ENCODE peak calls at places on chromosome 3, in seven cellular contexts. One of them, this sample, is unnamed.

GRCh38 chr3:133273346-133273745 is 126.5 kb upstream of the BFSP2 start:
- DNase-seq in GM19239: no peak
- DNase-seq in MV-4-11: no peak
- DNase-seq in NCI-H345: no peak
- DNase-seq in GM04504: no peak
- DNase-seq in kidney epithelial cell: no peak
- DNase-seq in aorta: no peak
- DNase-seq in this sample: no peak

GRCh38 chr3:172622916-172623700 is 87.8 kb downstream of the NCEH1 start:
- DNase-seq in NCI-H345: peak
- DNase-seq in GM19239: no peak
- DNase-seq in GM04504: no peak
- DNase-seq in aorta: no peak
- DNase-seq in MV-4-11: no peak
- DNase-seq in kidney epithelial cell: no peak
- DNase-seq in this sample: peak

GRCh38 chr3:9047465-9048346 is 84.4 kb upstream of the RAD18 start:
- DNase-seq in aorta: no peak
- DNase-seq in kidney epithelial cell: no peak
- DNase-seq in MV-4-11: no peak
- DNase-seq in GM04504: no peak
- DNase-seq in GM19239: no peak
- DNase-seq in NCI-H345: no peak
- DNase-seq in this sample: peak

GRCh38 chr3:63909431-63909830 is 2.8 kb downstream of the SCAANT1 start:
- DNase-seq in kidney epithelial cell: no peak
- DNase-seq in MV-4-11: no peak
- DNase-seq in GM19239: no peak
- DNase-seq in GM04504: no peak
- DNase-seq in NCI-H345: no peak
- DNase-seq in aorta: no peak
- DNase-seq in this sample: no peak

GRCh38 chr3:36362973-36363372 is 17.3 kb upstream of the STAC start:
- DNase-seq in NCI-H345: no peak
- DNase-seq in kidney epithelial cell: peak
- DNase-seq in GM19239: no peak
- DNase-seq in MV-4-11: no peak
- DNase-seq in GM04504: no peak
- DNase-seq in aorta: no peak
- DNase-seq in this sample: no peak

GRCh38 chr3:64717872-64718613 is 30.2 kb upstream of the ADAMTS9 start:
- DNase-seq in aorta: no peak
- DNase-seq in GM04504: no peak
- DNase-seq in NCI-H345: no peak
- DNase-seq in MV-4-11: no peak
- DNase-seq in GM19239: no peak
- DNase-seq in kidney epithelial cell: no peak
- DNase-seq in this sample: no peak

GRCh38 chr3:126034481-126035361 is 49.2 kb downstream of the SLC41A3 start:
- DNase-seq in NCI-H345: peak
- DNase-seq in GM19239: no peak
- DNase-seq in GM04504: no peak
- DNase-seq in aorta: no peak
- DNase-seq in kidney epithelial cell: no peak
- DNase-seq in MV-4-11: no peak
- DNase-seq in this sample: no peak

GRCh38 chr3:30604091-30604490 is 2.3 kb upstream of the TGFBR2 start:
- DNase-seq in NCI-H345: no peak
- DNase-seq in aorta: no peak
- DNase-seq in kidney epithelial cell: no peak
- DNase-seq in GM04504: no peak
- DNase-seq in MV-4-11: peak
- DNase-seq in GM19239: no peak
- DNase-seq in this sample: no peak

GRCh38 chr3:140223631-140224030 is 288.6 kb downstream of the CLSTN2 start:
- DNase-seq in GM19239: no peak
- DNase-seq in aorta: no peak
- DNase-seq in MV-4-11: no peak
- DNase-seq in kidney epithelial cell: peak
- DNase-seq in GM04504: no peak
- DNase-seq in NCI-H345: no peak
- DNase-seq in this sample: no peak

GRCh38 chr3:123346041-123346440 is 102.8 kb downstream of the ADCY5 start:
- DNase-seq in aorta: peak
- DNase-seq in GM19239: no peak
- DNase-seq in MV-4-11: no peak
- DNase-seq in NCI-H345: no peak
- DNase-seq in GM04504: no peak
- DNase-seq in kidney epithelial cell: no peak
- DNase-seq in this sample: no peak

GRCh38 chr3:159191454-159191853 is 389.6 kb downstream of the MFSD1 start:
- DNase-seq in GM04504: peak
- DNase-seq in NCI-H345: no peak
- DNase-seq in aorta: no peak
- DNase-seq in MV-4-11: no peak
- DNase-seq in kidney epithelial cell: peak
- DNase-seq in GM19239: no peak
- DNase-seq in this sample: no peak

GRCh38 chr3:190099099-190099498 is 21.6 kb downstream of the P3H2 start:
- DNase-seq in aorta: no peak
- DNase-seq in GM04504: no peak
- DNase-seq in kidney epithelial cell: no peak
- DNase-seq in NCI-H345: no peak
- DNase-seq in GM19239: no peak
- DNase-seq in MV-4-11: no peak
- DNase-seq in this sample: no peak

GRCh38 chr3:42755681-42756578 is 17.1 kb downstream of the CCDC13 start:
- DNase-seq in NCI-H345: no peak
- DNase-seq in aorta: no peak
- DNase-seq in MV-4-11: peak
- DNase-seq in GM19239: no peak
- DNase-seq in kidney epithelial cell: no peak
- DNase-seq in GM04504: no peak
- DNase-seq in this sample: peak

GRCh38 chr3:17183951-17184550 is 299.3 kb downstream of the PLCL2 start:
- DNase-seq in kidney epithelial cell: peak
- DNase-seq in aorta: no peak
- DNase-seq in NCI-H345: no peak
- DNase-seq in GM19239: no peak
- DNase-seq in GM04504: no peak
- DNase-seq in MV-4-11: no peak
- DNase-seq in this sample: no peak

GRCh38 chr3:21795863-21796392 is 44.9 kb upstream of the ZNF385D start:
- DNase-seq in aorta: no peak
- DNase-seq in GM04504: no peak
- DNase-seq in MV-4-11: no peak
- DNase-seq in kidney epithelial cell: no peak
- DNase-seq in NCI-H345: no peak
- DNase-seq in GM19239: no peak
- DNase-seq in this sample: no peak

GRCh38 chr3:153927107-153927506 is 194.1 kb upstream of the ARHGEF26 start:
- DNase-seq in GM04504: peak
- DNase-seq in aorta: no peak
- DNase-seq in kidney epithelial cell: peak
- DNase-seq in MV-4-11: no peak
- DNase-seq in NCI-H345: no peak
- DNase-seq in GM19239: peak
- DNase-seq in this sample: no peak

GRCh38 chr3:115853083-115853482 is 229.8 kb downstream of the GAP43 start:
- DNase-seq in kidney epithelial cell: no peak
- DNase-seq in NCI-H345: no peak
- DNase-seq in MV-4-11: no peak
- DNase-seq in aorta: no peak
- DNase-seq in GM04504: no peak
- DNase-seq in GM19239: no peak
- DNase-seq in this sample: no peak

GRCh38 chr3:12557472-12558105 is 702 bp downstream of the MKRN2 start:
- DNase-seq in GM04504: no peak
- DNase-seq in NCI-H345: no peak
- DNase-seq in GM19239: no peak
- DNase-seq in MV-4-11: peak
- DNase-seq in aorta: no peak
- DNase-seq in kidney epithelial cell: no peak
- DNase-seq in this sample: peak

GRCh38 chr3:29317659-29318173 is 36.8 kb downstream of the RBMS3 start:
- DNase-seq in NCI-H345: no peak
- DNase-seq in GM19239: no peak
- DNase-seq in aorta: no peak
- DNase-seq in GM04504: no peak
- DNase-seq in MV-4-11: no peak
- DNase-seq in kidney epithelial cell: no peak
- DNase-seq in this sample: no peak

GRCh38 chr3:167662919-167663400 is 9.2 kb upstream of the WDR49 start:
- DNase-seq in GM04504: no peak
- DNase-seq in MV-4-11: peak
- DNase-seq in GM19239: no peak
- DNase-seq in NCI-H345: no peak
- DNase-seq in kidney epithelial cell: no peak
- DNase-seq in aorta: no peak
- DNase-seq in this sample: no peak

GRCh38 chr3:104437131-104437750 is 929.5 kb upstream of the ALCAM start:
- DNase-seq in kidney epithelial cell: peak
- DNase-seq in GM04504: peak
- DNase-seq in MV-4-11: no peak
- DNase-seq in GM19239: no peak
- DNase-seq in aorta: no peak
- DNase-seq in NCI-H345: no peak
- DNase-seq in this sample: no peak

GRCh38 chr3:56076746-56077145 is 391.5 kb downstream of the ERC2 start:
- DNase-seq in kidney epithelial cell: no peak
- DNase-seq in NCI-H345: no peak
- DNase-seq in GM19239: no peak
- DNase-seq in GM04504: no peak
- DNase-seq in MV-4-11: no peak
- DNase-seq in aorta: no peak
- DNase-seq in this sample: no peak

GRCh38 chr3:43641306-43642114 is 19.7 kb upstream of the ANO10 start:
- DNase-seq in MV-4-11: no peak
- DNase-seq in kidney epithelial cell: no peak
- DNase-seq in GM04504: no peak
- DNase-seq in NCI-H345: no peak
- DNase-seq in aorta: no peak
- DNase-seq in GM19239: no peak
- DNase-seq in this sample: no peak

GRCh38 chr3:156489462-156489911 is 65.4 kb downstream of the SSR3 start:
- DNase-seq in kidney epithelial cell: no peak
- DNase-seq in NCI-H345: no peak
- DNase-seq in MV-4-11: no peak
- DNase-seq in aorta: no peak
- DNase-seq in GM04504: peak
- DNase-seq in GM19239: no peak
- DNase-seq in this sample: no peak

GRCh38 chr3:141243295-141243707 is 11.7 kb downstream of the PXYLP1 start:
- DNase-seq in MV-4-11: no peak
- DNase-seq in kidney epithelial cell: no peak
- DNase-seq in GM04504: no peak
- DNase-seq in NCI-H345: no peak
- DNase-seq in GM19239: no peak
- DNase-seq in aorta: no peak
- DNase-seq in this sample: no peak

GRCh38 chr3:150412599-150413069 is 4.5 kb downstream of the TSC22D2 start:
- DNase-seq in MV-4-11: peak
- DNase-seq in GM19239: no peak
- DNase-seq in aorta: no peak
- DNase-seq in kidney epithelial cell: no peak
- DNase-seq in GM04504: no peak
- DNase-seq in NCI-H345: no peak
- DNase-seq in this sample: peak